ENCODE peak calls at places on chromosomes 16 and 17, in four cellular contexts. H is dermis blood vessel endothelial cell, O is NCI-H774, I is KBM-7. F is an unnamed sample.

GRCh38 chr17:30449480-30449879 is 27.7 kb upstream of the GOSR1 start:
- DNase-seq in H (no peak), O (no peak), I (no peak), F (no peak)

GRCh38 chr17:45110676-45111611 is 21.4 kb downstream of the PLCD3 start:
- DNase-seq in H (no peak), O (no peak), I (no peak), F (no peak)

GRCh38 chr17:2083613-2084128 is 28.8 kb downstream of the HIC1 start:
- DNase-seq in H (no peak), O (no peak), I (peak; percentile 51), F (no peak)

GRCh38 chr16:89562939-89563338 is 2.5 kb downstream of the RPL13 start:
- DNase-seq in H (no peak), O (no peak), I (peak; percentile 18), F (no peak)

GRCh38 chr16:20897253-20897896 is 2.8 kb downstream of the DCUN1D3 start:
- DNase-seq in H (no peak), O (no peak), I (no peak), F (no peak)

GRCh38 chr17:18267927-18268711 is 7.7 kb downstream of the MIEF2 start:
- DNase-seq in H (no peak), O (no peak), I (no peak), F (no peak)

GRCh38 chr17:81237591-81238489 is 1.0 kb downstream of the TEPSIN start:
- DNase-seq in H (no peak), O (no peak), I (no peak), F (peak; percentile 24)

GRCh38 chr17:82006468-82007227 is 16.0 kb downstream of the CENPX start:
- DNase-seq in H (no peak), O (no peak), I (no peak), F (no peak)

GRCh38 chr16:2992383-2993081 is 12.3 kb upstream of the PKMYT1 start:
- DNase-seq in H (no peak), O (no peak), I (no peak), F (no peak)

GRCh38 chr16:85574672-85575475 is 38.2 kb upstream of the GSE1 start:
- DNase-seq in H (no peak), O (peak; percentile 48), I (no peak), F (peak; percentile 44)

GRCh38 chr17:6514371-6514770 is 42.0 kb downstream of the PITPNM3 start:
- DNase-seq in H (no peak), O (no peak), I (no peak), F (no peak)

GRCh38 chr17:14580494-14580893 is 279.6 kb downstream of the HS3ST3B1 start:
- DNase-seq in H (no peak), O (no peak), I (no peak), F (no peak)

GRCh38 chr16:62678796-62679195 is 642.6 kb upstream of the CDH8 start:
- DNase-seq in H (no peak), O (no peak), I (no peak), F (no peak)